ENCODE peak calls at places on chromosomes 13 and 19, in five cellular contexts. One of them, this sample, is unnamed.

GRCh38 chr13:50387124-50387581 is 371.9 kb downstream of the KCNRG start:
- DNase-seq in CD4-positive, CD25-positive, alpha-beta regulatory T cell: peak; percentile 38
- DNase-seq in stomach: peak; percentile 40
- DNase-seq in neural progenitor cell: peak; percentile 75
- DNase-seq in neuronal stem cell: peak; percentile 30
- DNase-seq in this sample: peak; percentile 50

GRCh38 chr13:90197722-90198121 is 1149.8 kb upstream of the MIR17HG start:
- DNase-seq in CD4-positive, CD25-positive, alpha-beta regulatory T cell: no peak
- DNase-seq in stomach: no peak
- DNase-seq in neural progenitor cell: no peak
- DNase-seq in neuronal stem cell: no peak
- DNase-seq in this sample: no peak

GRCh38 chr19:33110201-33110910 is 21.6 kb upstream of the WDR88 start:
- DNase-seq in CD4-positive, CD25-positive, alpha-beta regulatory T cell: no peak
- DNase-seq in stomach: no peak
- DNase-seq in neural progenitor cell: no peak
- DNase-seq in neuronal stem cell: no peak
- DNase-seq in this sample: no peak

GRCh38 chr13:23599083-23599925 is 29.1 kb downstream of the TNFRSF19 start:
- DNase-seq in CD4-positive, CD25-positive, alpha-beta regulatory T cell: no peak
- DNase-seq in stomach: no peak
- DNase-seq in neural progenitor cell: peak; percentile 38
- DNase-seq in neuronal stem cell: no peak
- DNase-seq in this sample: no peak

GRCh38 chr13:76992548-76993001 is 694 bp downstream of the CLN5 start:
- DNase-seq in CD4-positive, CD25-positive, alpha-beta regulatory T cell: no peak
- DNase-seq in stomach: no peak
- DNase-seq in neural progenitor cell: peak; percentile 60
- DNase-seq in neuronal stem cell: peak; percentile 5
- DNase-seq in this sample: peak; percentile 14

GRCh38 chr19:1321539-1321938 is 35.9 kb downstream of the EFNA2 start:
- DNase-seq in CD4-positive, CD25-positive, alpha-beta regulatory T cell: no peak
- DNase-seq in stomach: no peak
- DNase-seq in neural progenitor cell: no peak
- DNase-seq in neuronal stem cell: no peak
- DNase-seq in this sample: no peak

GRCh38 chr19:30692517-30692870 is 320.3 kb downstream of the ZNF536 start:
- DNase-seq in CD4-positive, CD25-positive, alpha-beta regulatory T cell: no peak
- DNase-seq in stomach: no peak
- DNase-seq in neural progenitor cell: peak; percentile 18
- DNase-seq in neuronal stem cell: no peak
- DNase-seq in this sample: no peak

GRCh38 chr19:16051254-16052025 is 24.9 kb upstream of the TPM4 start:
- DNase-seq in CD4-positive, CD25-positive, alpha-beta regulatory T cell: peak; percentile 60
- DNase-seq in stomach: no peak
- DNase-seq in neural progenitor cell: no peak
- DNase-seq in neuronal stem cell: no peak
- DNase-seq in this sample: no peak

GRCh38 chr19:1847684-1848398 is 442 bp downstream of the REXO1 start:
- DNase-seq in CD4-positive, CD25-positive, alpha-beta regulatory T cell: peak; percentile 17
- DNase-seq in stomach: no peak
- DNase-seq in neural progenitor cell: peak; percentile 72
- DNase-seq in neuronal stem cell: no peak
- DNase-seq in this sample: peak; percentile 59

GRCh38 chr13:51805313-51805712 is 1.4 kb upstream of the DHRS12 start:
- DNase-seq in CD4-positive, CD25-positive, alpha-beta regulatory T cell: no peak
- DNase-seq in stomach: no peak
- DNase-seq in neural progenitor cell: no peak
- DNase-seq in neuronal stem cell: no peak
- DNase-seq in this sample: no peak

GRCh38 chr13:50080158-50080855 is 65.1 kb downstream of the KCNRG start:
- DNase-seq in CD4-positive, CD25-positive, alpha-beta regulatory T cell: peak; percentile 16
- DNase-seq in stomach: no peak
- DNase-seq in neural progenitor cell: peak; percentile 41
- DNase-seq in neuronal stem cell: peak; percentile 11
- DNase-seq in this sample: peak; percentile 53

GRCh38 chr13:21675095-21676007 is 4.5 kb downstream of the FGF9 start:
- DNase-seq in CD4-positive, CD25-positive, alpha-beta regulatory T cell: peak; percentile 41
- DNase-seq in stomach: peak; percentile 40
- DNase-seq in neural progenitor cell: peak; percentile 56
- DNase-seq in neuronal stem cell: peak; percentile 23
- DNase-seq in this sample: peak; percentile 48

GRCh38 chr13:21673592-21674270 is 2.9 kb downstream of the FGF9 start:
- DNase-seq in CD4-positive, CD25-positive, alpha-beta regulatory T cell: peak; percentile 58
- DNase-seq in stomach: peak; percentile 58
- DNase-seq in neural progenitor cell: peak; percentile 87
- DNase-seq in neuronal stem cell: peak; percentile 72
- DNase-seq in this sample: peak; percentile 70

GRCh38 chr13:21672811-21673591 is 2.1 kb downstream of the FGF9 start:
- DNase-seq in CD4-positive, CD25-positive, alpha-beta regulatory T cell: peak; percentile 3
- DNase-seq in stomach: no peak
- DNase-seq in neural progenitor cell: peak; percentile 20
- DNase-seq in neuronal stem cell: peak; percentile 5
- DNase-seq in this sample: no peak

GRCh38 chr13:21676611-21677021 is 5.7 kb downstream of the FGF9 start:
- DNase-seq in CD4-positive, CD25-positive, alpha-beta regulatory T cell: no peak
- DNase-seq in stomach: peak; percentile 41
- DNase-seq in neural progenitor cell: peak; percentile 69
- DNase-seq in neuronal stem cell: peak; percentile 6
- DNase-seq in this sample: peak; percentile 17

GRCh38 chr13:21674271-21675009 is 3.6 kb downstream of the FGF9 start:
- DNase-seq in CD4-positive, CD25-positive, alpha-beta regulatory T cell: peak; percentile 19
- DNase-seq in stomach: no peak
- DNase-seq in neural progenitor cell: peak; percentile 77
- DNase-seq in neuronal stem cell: peak; percentile 39
- DNase-seq in this sample: no peak
- H3K4me1 ChIP-seq in CD4-positive, CD25-positive, alpha-beta regulatory T cell: peaks cover 57% of the 10 kb centered on the region
- H3K4me1 ChIP-seq in stomach: peaks cover 68% of the 10 kb centered on the region
- H3K4me1 ChIP-seq in neural progenitor cell: peaks cover 23% of the 10 kb centered on the region
- H3K4me1 ChIP-seq in neuronal stem cell: peaks cover 16% of the 10 kb centered on the region
- H3K4me1 ChIP-seq in this sample: peaks cover 5% of the 10 kb centered on the region

DNA sequence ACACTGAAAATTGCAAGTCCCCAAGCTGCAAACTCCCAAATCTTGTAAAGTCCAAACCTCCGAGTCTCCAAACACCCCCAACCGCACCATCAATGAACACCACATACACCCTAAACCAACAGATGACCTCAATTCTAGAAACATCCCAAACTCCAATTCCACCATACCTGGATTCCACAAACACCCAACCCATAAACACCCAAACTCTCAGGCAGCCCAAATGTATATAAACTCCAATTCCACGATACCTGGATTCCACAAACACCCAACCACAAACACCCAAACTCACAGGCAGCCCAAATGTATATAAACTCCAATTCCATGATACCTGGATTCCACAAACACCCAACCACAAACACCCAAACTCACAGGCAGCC is 470 bp downstream of the C3 start:
- DNase-seq in CD4-positive, CD25-positive, alpha-beta regulatory T cell: no peak
- DNase-seq in stomach: no peak
- DNase-seq in neural progenitor cell: no peak
- DNase-seq in neuronal stem cell: no peak
- DNase-seq in this sample: no peak
- H3K4me1 ChIP-seq in CD4-positive, CD25-positive, alpha-beta regulatory T cell: no peaks in the 10 kb centered on the region
- H3K4me1 ChIP-seq in stomach: peaks cover 19% of the 10 kb centered on the region
- H3K4me1 ChIP-seq in neural progenitor cell: no peaks in the 10 kb centered on the region
- H3K4me1 ChIP-seq in neuronal stem cell: no peaks in the 10 kb centered on the region
- H3K4me1 ChIP-seq in this sample: peaks cover 6% of the 10 kb centered on the region

GRCh38 chr13:75417647-75418046 is 64.3 kb downstream of the TBC1D4 start:
- DNase-seq in CD4-positive, CD25-positive, alpha-beta regulatory T cell: no peak
- DNase-seq in stomach: no peak
- DNase-seq in neural progenitor cell: no peak
- DNase-seq in neuronal stem cell: no peak
- DNase-seq in this sample: no peak
- H3K4me1 ChIP-seq in CD4-positive, CD25-positive, alpha-beta regulatory T cell: no peaks in the 10 kb centered on the region
- H3K4me1 ChIP-seq in stomach: peaks cover 25% of the 10 kb centered on the region
- H3K4me1 ChIP-seq in neural progenitor cell: peaks cover 7% of the 10 kb centered on the region
- H3K4me1 ChIP-seq in neuronal stem cell: peaks cover 10% of the 10 kb centered on the region
- H3K4me1 ChIP-seq in this sample: no peaks in the 10 kb centered on the region

GRCh38 chr19:13162749-13163608 is 12.8 kb downstream of the IER2 start:
- DNase-seq in CD4-positive, CD25-positive, alpha-beta regulatory T cell: peak; percentile 56
- DNase-seq in stomach: peak; percentile 99
- DNase-seq in neural progenitor cell: peak; percentile 97
- DNase-seq in neuronal stem cell: peak; percentile 93
- DNase-seq in this sample: peak; percentile 98

GRCh38 chr19:13160557-13160956 is 10.3 kb downstream of the IER2 start:
- DNase-seq in CD4-positive, CD25-positive, alpha-beta regulatory T cell: no peak
- DNase-seq in stomach: no peak
- DNase-seq in neural progenitor cell: no peak
- DNase-seq in neuronal stem cell: no peak
- DNase-seq in this sample: no peak

GRCh38 chr19:13165091-13165997 is 15.1 kb downstream of the IER2 start:
- DNase-seq in CD4-positive, CD25-positive, alpha-beta regulatory T cell: no peak
- DNase-seq in stomach: no peak
- DNase-seq in neural progenitor cell: peak; percentile 40
- DNase-seq in neuronal stem cell: no peak
- DNase-seq in this sample: no peak

GRCh38 chr19:13163609-13164364 is 13.6 kb downstream of the IER2 start:
- DNase-seq in CD4-positive, CD25-positive, alpha-beta regulatory T cell: peak; percentile 33
- DNase-seq in stomach: peak; percentile 76
- DNase-seq in neural progenitor cell: peak; percentile 94
- DNase-seq in neuronal stem cell: peak; percentile 70
- DNase-seq in this sample: peak; percentile 87

GRCh38 chr19:13164370-13165090 is 14.3 kb downstream of the IER2 start:
- DNase-seq in CD4-positive, CD25-positive, alpha-beta regulatory T cell: peak; percentile 21
- DNase-seq in stomach: peak; percentile 47
- DNase-seq in neural progenitor cell: peak; percentile 92
- DNase-seq in neuronal stem cell: peak; percentile 80
- DNase-seq in this sample: peak; percentile 90
- H3K4me1 ChIP-seq in CD4-positive, CD25-positive, alpha-beta regulatory T cell: peaks cover 98% of the 10 kb centered on the region
- H3K4me1 ChIP-seq in stomach: peaks cover 89% of the 10 kb centered on the region
- H3K4me1 ChIP-seq in neural progenitor cell: peaks cover 24% of the 10 kb centered on the region
- H3K4me1 ChIP-seq in neuronal stem cell: peaks cover 27% of the 10 kb centered on the region
- H3K4me1 ChIP-seq in this sample: peaks cover 50% of the 10 kb centered on the region

DNA sequence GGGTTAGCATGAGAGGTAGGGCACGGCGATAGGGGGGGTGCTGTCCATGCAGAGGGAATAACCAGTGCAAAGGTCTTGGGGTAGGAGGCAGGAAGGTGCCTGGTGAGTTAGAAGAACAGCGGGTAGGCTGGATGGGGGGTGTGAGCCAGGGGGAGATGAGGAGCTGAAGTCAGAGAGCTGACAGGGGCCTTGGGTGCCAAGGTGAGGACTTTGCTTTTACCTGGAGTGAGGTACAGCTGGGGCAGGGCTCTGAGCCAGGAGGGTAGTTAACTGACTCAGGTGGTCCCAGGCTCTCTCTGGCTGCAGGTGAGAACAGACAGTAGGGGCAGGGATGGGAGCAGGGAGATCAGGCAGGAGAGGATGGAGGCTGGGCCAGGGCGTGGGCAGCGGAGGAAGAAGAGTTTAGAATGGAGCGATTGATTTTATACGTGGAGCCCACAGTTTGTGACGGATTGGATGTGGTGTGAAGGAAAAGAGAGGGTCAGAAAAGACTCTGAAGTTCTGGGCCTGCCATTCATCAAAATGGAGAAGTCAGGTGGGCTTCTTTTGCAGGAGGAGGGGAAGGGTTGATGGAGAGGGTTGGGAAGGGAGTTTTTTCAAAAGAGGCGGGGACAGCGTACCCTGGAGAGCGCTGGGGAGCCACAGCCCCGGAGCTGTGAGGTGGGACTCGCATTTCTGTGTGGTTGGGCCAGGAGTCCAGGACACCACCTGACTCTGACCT is 1.2 kb upstream of the GRAMD1A start:
- DNase-seq in CD4-positive, CD25-positive, alpha-beta regulatory T cell: no peak
- DNase-seq in stomach: no peak
- DNase-seq in neural progenitor cell: no peak
- DNase-seq in neuronal stem cell: no peak
- DNase-seq in this sample: no peak
- H3K4me1 ChIP-seq in CD4-positive, CD25-positive, alpha-beta regulatory T cell: peaks cover 80% of the 10 kb centered on the region
- H3K4me1 ChIP-seq in stomach: peaks cover 85% of the 10 kb centered on the region
- H3K4me1 ChIP-seq in neural progenitor cell: peaks cover 12% of the 10 kb centered on the region
- H3K4me1 ChIP-seq in neuronal stem cell: peaks cover 18% of the 10 kb centered on the region
- H3K4me1 ChIP-seq in this sample: peaks cover 17% of the 10 kb centered on the region

DNA sequence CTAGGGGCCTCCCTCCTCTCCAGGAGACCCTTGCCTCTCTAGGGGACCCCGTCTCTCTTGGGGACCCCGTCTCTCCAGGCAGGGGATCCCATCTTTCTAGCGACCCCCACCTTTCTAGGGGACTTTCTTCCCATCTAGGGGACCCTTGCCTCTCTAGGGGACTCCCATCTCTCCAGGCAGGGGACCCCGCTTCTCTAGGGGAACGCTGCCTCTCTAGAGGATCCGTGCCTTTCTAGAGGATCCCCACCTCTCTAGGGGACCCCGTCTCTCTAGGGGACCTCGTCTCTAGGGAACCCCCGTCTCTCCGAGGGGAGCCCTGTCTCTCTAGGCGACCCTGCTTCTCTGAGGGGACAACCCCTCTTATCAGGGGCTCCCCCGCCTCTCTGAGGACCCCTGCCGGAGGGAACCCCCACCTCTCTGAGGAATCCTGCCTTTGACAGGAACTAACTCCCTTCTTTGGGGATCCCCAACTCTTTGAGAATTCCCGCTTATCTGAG is 19.1 kb upstream of the GATAD2A start:
- DNase-seq in CD4-positive, CD25-positive, alpha-beta regulatory T cell: peak; percentile 21
- DNase-seq in stomach: no peak
- DNase-seq in neural progenitor cell: no peak
- DNase-seq in neuronal stem cell: no peak
- DNase-seq in this sample: no peak
- H3K4me1 ChIP-seq in CD4-positive, CD25-positive, alpha-beta regulatory T cell: peaks cover 59% of the 10 kb centered on the region
- H3K4me1 ChIP-seq in stomach: peaks cover 62% of the 10 kb centered on the region
- H3K4me1 ChIP-seq in neural progenitor cell: peaks cover 6% of the 10 kb centered on the region
- H3K4me1 ChIP-seq in neuronal stem cell: peaks cover 10% of the 10 kb centered on the region
- H3K4me1 ChIP-seq in this sample: peaks cover 14% of the 10 kb centered on the region

This sample was measured in HAP-1.